ENCODE peak calls at places on chromosomes 6 and 20, in five cellular contexts. N, Q, Y, K and F are unnamed samples. For H3K9me3, the result is how much of the 10 kb centered on the place peaks cover.

GRCh38 chr6:83808926-83809325 is 44.2 kb upstream of the RIPPLY2 start:
- DNase-seq in Q (no peak), N (no peak), Y (no peak), K (no peak), F (no peak)

GRCh38 chr6:156982168-156982567 is 205.0 kb downstream of the ARID1B start:
- DNase-seq in N (no peak), Q (no peak), Y (no peak), K (no peak), F (no peak)

GRCh38 chr20:19260412-19261090 is 48.1 kb downstream of the SLC24A3 start:
- DNase-seq in Y (no peak), N (peak), Q (no peak), K (no peak), F (no peak)

GRCh38 chr6:37897321-37897720 is 77.8 kb downstream of the ZFAND3 start:
- DNase-seq in N (no peak), Q (no peak), Y (no peak), K (peak), F (no peak)

GRCh38 chr6:1596088-1596852 is 13.4 kb upstream of the FOXC1 start:
- DNase-seq in N (peak), Y (peak), Q (peak), K (no peak), F (peak)

GRCh38 chr20:17743677-17744076 is 43.9 kb downstream of the BANF2 start:
- DNase-seq in N (no peak), K (no peak), Y (no peak), Q (no peak), F (no peak)

GRCh38 chr6:32854376-32855178 is 585 bp downstream of the PSMB9 start:
- DNase-seq in K (peak), N (peak), Q (peak), Y (no peak), F (peak)

GRCh38 chr6:20211941-20212391 is 303 bp downstream of the MBOAT1 start:
- DNase-seq in Q (no peak), K (peak), Y (no peak), N (peak), F (peak)

GRCh38 chr6:123127807-123128206 is 131.8 kb downstream of the CLVS2 start:
- DNase-seq in N (no peak), K (no peak), Y (no peak), Q (no peak), F (no peak)

GRCh38 chr6:439681-440167 is 48.2 kb downstream of the IRF4 start:
- DNase-seq in K (no peak), N (peak), Q (no peak), Y (no peak), F (no peak)

GRCh38 chr6:13292774-13293173 is 35.6 kb downstream of the TBC1D7 start:
- DNase-seq in N (no peak), K (no peak), Q (no peak), Y (no peak), F (no peak)

GRCh38 chr6:42555477-42556457 is 8.1 kb upstream of the UBR2 start:
- DNase-seq in Q (no peak), Y (no peak), K (peak), N (no peak), F (no peak)

GRCh38 chr20:57578476-57579165 is 17.7 kb downstream of the PCK1 start:
- DNase-seq in Y (no peak), Q (no peak), N (no peak), K (no peak), F (no peak)

GRCh38 chr20:19944772-19945459 is 72.2 kb upstream of the NAA20 start:
- DNase-seq in Y (no peak), N (peak), Q (no peak), K (peak), F (no peak)

GRCh38 chr6:55568779-55569439 is 10.1 kb downstream of the HMGCLL1 start:
- DNase-seq in Y (no peak), Q (no peak), K (no peak), N (no peak), F (no peak)

GRCh38 chr6:30130887-30131862 is 4.8 kb upstream of the TRIM40 start:
- DNase-seq in N (peak), Q (peak), K (peak), Y (peak), F (peak)

GRCh38 chr6:121055572-121056163 is 278.6 kb downstream of the TBC1D32 start:
- DNase-seq in N (peak), Q (peak), Y (no peak), K (peak), F (no peak)

GRCh38 chr6:37569999-37570776 is 70.5 kb upstream of the CCDC167 start:
- DNase-seq in Q (no peak), N (no peak), Y (no peak), K (no peak), F (no peak)

GRCh38 chr6:562052-562676 is 94.7 kb downstream of the HUS1B start:
- DNase-seq in Q (no peak), K (no peak), Y (no peak), N (no peak), F (no peak)

GRCh38 chr20:51386586-51386985 is 155.9 kb downstream of the NFATC2 start:
- DNase-seq in N (no peak), Y (no peak), Q (no peak), K (no peak), F (no peak)

GRCh38 chr6:42774201-42774600 is 7.7 kb upstream of the BICRAL start:
- DNase-seq in K (no peak), N (no peak), Y (no peak), Q (no peak), F (no peak)

GRCh38 chr6:101069191-101069795 is 188.2 kb upstream of the ASCC3 start:
- DNase-seq in Y (no peak), Q (no peak), N (peak), K (peak), F (no peak)

GRCh38 chr20:10411673-10412072 is 22.3 kb downstream of the MKKS start:
- DNase-seq in N (no peak), Q (no peak), K (no peak), Y (no peak), F (no peak)

GRCh38 chr6:89941847-89942497 is 47.7 kb downstream of the GJA10 start:
- DNase-seq in Q (no peak), Y (no peak), K (no peak), N (no peak), F (no peak)

GRCh38 chr6:5115168-5115567 is 30.0 kb downstream of the PPP1R3G start:
- DNase-seq in N (peak), Q (no peak), Y (no peak), K (no peak), F (no peak)

GRCh38 chr20:64048402-64049044 is 916 bp downstream of the SOX18 start:
- DNase-seq in N (no peak), Y (no peak), K (no peak), Q (peak), F (no peak)

GRCh38 chr20:38420232-38421085 is 14.7 kb downstream of the SNHG17 start:
- DNase-seq in K (no peak), Q (no peak), Y (no peak), N (no peak), F (no peak)

GRCh38 chr6:30740993-30741784 is 1.3 kb downstream of the FLOT1 start:
- DNase-seq in N (peak), K (no peak), Y (no peak), Q (no peak), F (no peak)

GRCh38 chr6:10586302-10586701 is 65.2 kb downstream of the GCNT2 start:
- DNase-seq in K (peak), Y (no peak), Q (no peak), N (no peak), F (no peak)

GRCh38 chr6:36683656-36684446 is 5.3 kb downstream of the CDKN1A start:
- DNase-seq in K (no peak), N (no peak), Y (no peak), Q (no peak), F (no peak)

DNA sequence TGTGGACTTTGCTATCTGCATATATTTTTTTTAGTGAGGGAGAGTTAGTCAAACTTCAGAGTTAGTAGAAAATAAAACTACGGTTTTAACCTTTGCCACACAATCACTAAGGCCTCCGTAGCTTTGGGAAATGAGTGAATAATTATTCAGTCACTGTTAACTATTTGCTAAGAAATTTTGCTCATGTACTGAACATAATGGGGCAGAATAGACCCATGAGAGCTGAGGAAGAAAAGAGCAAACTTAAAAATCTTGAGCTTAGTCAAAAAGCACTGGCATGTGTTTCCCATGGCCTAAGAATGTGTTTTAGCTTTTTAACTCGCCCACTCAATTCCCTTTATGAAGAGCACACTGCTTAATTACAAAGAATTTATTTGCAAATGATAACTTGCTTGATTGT is 60.4 kb upstream of the SUPT3H start:
- DNase-seq in K (peak), N (peak), Y (no peak), Q (no peak), F (no peak)
- H3K27ac ChIP-seq in K (peak), N (peak), Y (no peak), Q (peak), F (no peak)

GRCh38 chr6:170149681-170150589 is 140.9 kb downstream of the DLL1 start:
- DNase-seq in K (no peak), N (no peak), Q (no peak), Y (no peak), F (no peak)
- H3K9me3 ChIP-seq in K (under half), N (under half), Q (under half), Y (under half), F (under half)

GRCh38 chr6:26249959-26250805 is 114.8 kb upstream of the BTN3A2 start:
- DNase-seq in K (peak), N (peak), Q (peak), Y (no peak), F (peak)
- H3K27ac ChIP-seq in K (peak), N (peak), Q (peak), Y (no peak), F (peak)

DNA sequence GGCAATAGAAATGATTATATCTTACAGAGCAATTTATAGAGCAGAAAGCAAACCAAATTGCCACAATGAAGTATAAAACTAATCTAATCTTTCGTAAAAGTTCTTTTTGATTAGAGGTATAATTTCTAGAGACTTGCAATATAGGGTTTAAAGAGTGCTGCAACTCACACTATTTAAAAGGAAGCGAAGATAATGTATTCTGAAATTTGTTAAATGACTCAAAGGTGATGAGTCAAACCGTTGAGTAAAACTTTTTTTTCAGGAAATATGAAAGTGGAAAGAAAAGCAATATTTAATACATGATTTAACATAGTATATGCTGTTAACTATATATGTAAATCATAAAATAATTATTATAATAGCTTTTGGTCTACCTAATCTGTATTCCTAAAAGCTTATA is 133.6 kb downstream of the SYNE1 start:
- DNase-seq in Q (no peak), Y (no peak), N (peak), K (peak), F (no peak)
- H3K9me3 ChIP-seq in Q (under half), Y (under half), N (under half), K (under half), F (under half)

DNA sequence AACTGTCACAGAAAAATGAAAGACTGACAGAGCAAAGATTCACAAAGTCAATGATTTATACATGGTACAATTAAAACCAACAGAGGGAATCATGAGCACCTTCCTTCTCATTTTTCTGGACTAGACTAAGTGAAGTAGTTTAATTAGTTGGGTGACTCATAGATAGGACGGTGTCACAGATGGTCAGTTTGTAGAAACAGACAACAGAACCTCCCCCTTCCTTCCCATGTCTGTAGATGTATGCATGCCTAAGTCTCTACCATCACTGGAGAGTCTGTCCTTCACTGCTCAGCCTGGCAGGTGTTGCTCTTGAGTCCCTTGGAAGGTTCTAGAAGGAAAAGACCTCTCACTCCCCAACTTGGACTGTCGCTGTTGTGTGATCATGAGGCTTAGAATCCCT is 75.4 kb upstream of the EEF1E1 start:
- DNase-seq in Q (no peak), N (peak), Y (no peak), K (peak), F (no peak)
- H3K27ac ChIP-seq in Q (no peak), N (no peak), Y (no peak), K (no peak), F (no peak)

GRCh38 chr6:161212902-161213301 is 61.0 kb downstream of the AGPAT4 start:
- DNase-seq in K (peak), N (no peak), Q (no peak), Y (no peak), F (no peak)
- H3K9me3 ChIP-seq in K (under half), N (under half), Q (under half), Y (under half), F (under half)

GRCh38 chr20:53679597-53680309 is 86.1 kb upstream of the ZNF217 start:
- DNase-seq in N (no peak), Q (no peak), Y (no peak), K (peak), F (no peak)

GRCh38 chr20:53677447-53678314 is 84.0 kb upstream of the ZNF217 start:
- DNase-seq in N (peak), Y (no peak), K (peak), Q (no peak), F (no peak)

GRCh38 chr20:53676987-53677386 is 83.3 kb upstream of the ZNF217 start:
- DNase-seq in K (no peak), Q (no peak), Y (no peak), N (no peak), F (no peak)

GRCh38 chr20:53678990-53679596 is 85.5 kb upstream of the ZNF217 start:
- DNase-seq in N (no peak), Q (no peak), K (no peak), Y (no peak), F (no peak)

GRCh38 chr20:53678315-53678989 is 84.8 kb upstream of the ZNF217 start:
- DNase-seq in Q (no peak), N (no peak), K (no peak), Y (no peak), F (no peak)
- H3K27ac ChIP-seq in Q (no peak), N (no peak), K (no peak), Y (no peak), F (no peak)

GRCh38 chr20:46501961-46502360 is 11.4 kb downstream of the ZNF334 start:
- DNase-seq in N (no peak), K (no peak), Q (no peak), Y (no peak), F (no peak)

GRCh38 chr20:46505501-46505900 is 7.9 kb downstream of the ZNF334 start:
- DNase-seq in K (no peak), Y (no peak), N (no peak), Q (no peak), F (no peak)

GRCh38 chr20:46501337-46501942 is 11.9 kb downstream of the ZNF334 start:
- DNase-seq in Y (no peak), N (no peak), K (no peak), Q (no peak), F (no peak)
- H3K9me3 ChIP-seq in Y (under half), N (under half), K (under half), Q (under half), F (under half)

GRCh38 chr6:17013701-17014100 is 88.1 kb upstream of the STMND1 start:
- DNase-seq in Y (no peak), Q (no peak), K (peak), N (peak), F (no peak)
- H3K27ac ChIP-seq in Y (no peak), Q (peak), K (peak), N (peak), F (no peak)

GRCh38 chr6:34736838-34737237 is 20.5 kb upstream of the SNRPC start:
- DNase-seq in Y (no peak), N (no peak), K (no peak), Q (no peak), F (no peak)
- H3K9me3 ChIP-seq in Y (under half), N (under half), K (under half), Q (under half), F (under half)